ENCODE peak calls at places on chromosomes 1 and 21, in four cellular contexts. O is NCI-H345, K is GM03348, X is AG09309. U is an unnamed sample.

GRCh38 chr1:219128957-219129356 is 44.7 kb upstream of the LYPLAL1 start:
- DNase-seq in O (no peak), K (no peak), X (no peak), U (no peak)

GRCh38 chr1:67970088-67970487 is 80.3 kb downstream of the DIRAS3 start:
- DNase-seq in O (no peak), K (peak), X (peak), U (peak)

GRCh38 chr1:228655796-228656394 is 79.4 kb upstream of the RHOU start:
- DNase-seq in O (no peak), K (no peak), X (no peak), U (no peak)

GRCh38 chr21:15077529-15077928 is 12.7 kb upstream of the NRIP1 start:
- DNase-seq in O (no peak), K (no peak), X (no peak), U (no peak)

GRCh38 chr1:1337793-1338147 is 6.7 kb downstream of the TAS1R3 start:
- DNase-seq in O (no peak), K (peak), X (no peak), U (no peak)

GRCh38 chr1:21904725-21905520 is 32.2 kb downstream of the HSPG2 start:
- DNase-seq in O (no peak), K (peak), X (no peak), U (peak)

GRCh38 chr1:76862447-76862846 is 4.8 kb upstream of the ST6GALNAC5 start:
- DNase-seq in O (no peak), K (peak), X (peak), U (no peak)

GRCh38 chr1:232016636-232017035 is 390.0 kb downstream of the DISC1 start:
- DNase-seq in O (no peak), K (no peak), X (no peak), U (no peak)

GRCh38 chr1:83735525-83735924 is 263.4 kb downstream of the TTLL7 start:
- DNase-seq in O (peak), K (no peak), X (no peak), U (no peak)

GRCh38 chr1:172040466-172040865 is 199.2 kb downstream of the DNM3 start:
- DNase-seq in O (no peak), K (peak), X (peak), U (peak)

GRCh38 chr1:182644863-182645262 is 39.5 kb downstream of the RGS8 start:
- DNase-seq in O (no peak), K (no peak), X (no peak), U (no peak)

GRCh38 chr1:31447210-31447609 is 34.2 kb downstream of the SERINC2 start:
- DNase-seq in O (no peak), K (no peak), X (no peak), U (no peak)

U was measured in fibroblast of pulmonary artery.